ENCODE peak calls at places on chromosome 22, in four cellular contexts. U is prostate gland, X is suprapubic skin, V is HCT116. W is an unnamed sample. For H3K4me1 and H3K9me3, the result is how much of the 10 kb centered on the place peaks cover.

GRCh38 chr22:17095538-17095937 is 10.7 kb downstream of the IL17RA start:
- DNase-seq in U (no peak), X (peak), V (no peak), W (no peak)

GRCh38 chr22:26623984-26624383 is 2.2 kb downstream of the CRYBA4 start:
- DNase-seq in U (no peak), X (no peak), V (no peak), W (no peak)

GRCh38 chr22:36409911-36410756 is 22.4 kb upstream of the MYH9 start:
- DNase-seq in U (peak), X (peak), V (peak), W (peak)

GRCh38 chr22:50531546-50532352 is 1.9 kb upstream of the TYMP start:
- DNase-seq in U (peak), X (peak), V (no peak), W (peak)

GRCh38 chr22:20458530-20459151 is 21.0 kb upstream of the SCARF2 start:
- DNase-seq in U (no peak), X (no peak), V (no peak), W (no peak)

GRCh38 chr22:43393132-43393844 is 18.5 kb upstream of the MPPED1 start:
- DNase-seq in U (no peak), X (no peak), V (no peak), W (no peak)

GRCh38 chr22:40797427-40797826 is 21.7 kb downstream of the SLC25A17 start:
- DNase-seq in U (no peak), X (no peak), V (no peak), W (no peak)

GRCh38 chr22:24436553-24436952 is 9.2 kb downstream of the ADORA2A start:
- DNase-seq in U (no peak), X (no peak), V (no peak), W (no peak)

GRCh38 chr22:35604671-35605457 is 12.3 kb downstream of the MB start:
- DNase-seq in U (no peak), X (no peak), V (no peak), W (no peak)

GRCh38 chr22:48919187-48919590 is 908.5 kb downstream of the BRD1 start:
- DNase-seq in U (no peak), X (no peak), V (no peak), W (no peak)

GRCh38 chr22:36316419-36316818 is 63.5 kb downstream of the APOL1 start:
- DNase-seq in U (no peak), X (no peak), V (no peak), W (no peak)

GRCh38 chr22:20135265-20135664 is 3.7 kb downstream of the ZDHHC8 start:
- DNase-seq in U (no peak), X (no peak), V (no peak), W (no peak)

GRCh38 chr22:48236261-48236660 is 1473.8 kb downstream of the TBC1D22A start:
- DNase-seq in U (no peak), X (no peak), V (no peak), W (no peak)

GRCh38 chr22:48920776-48921241 is 906.9 kb downstream of the BRD1 start:
- DNase-seq in U (no peak), X (no peak), V (no peak), W (no peak)

GRCh38 chr22:36549033-36549432 is 20.1 kb upstream of the EIF3D start:
- DNase-seq in U (no peak), X (no peak), V (no peak), W (no peak)

GRCh38 chr22:26548984-26549383 is 36.7 kb upstream of the TFIP11 start:
- DNase-seq in U (peak), X (no peak), V (no peak), W (no peak)

GRCh38 chr22:30290318-30290678 is 993 bp upstream of the CASTOR1 start:
- DNase-seq in U (peak), X (no peak), V (no peak), W (peak)

GRCh38 chr22:47854226-47854625 is 1091.8 kb downstream of the TBC1D22A start:
- DNase-seq in U (no peak), X (no peak), V (no peak), W (no peak)

DNA sequence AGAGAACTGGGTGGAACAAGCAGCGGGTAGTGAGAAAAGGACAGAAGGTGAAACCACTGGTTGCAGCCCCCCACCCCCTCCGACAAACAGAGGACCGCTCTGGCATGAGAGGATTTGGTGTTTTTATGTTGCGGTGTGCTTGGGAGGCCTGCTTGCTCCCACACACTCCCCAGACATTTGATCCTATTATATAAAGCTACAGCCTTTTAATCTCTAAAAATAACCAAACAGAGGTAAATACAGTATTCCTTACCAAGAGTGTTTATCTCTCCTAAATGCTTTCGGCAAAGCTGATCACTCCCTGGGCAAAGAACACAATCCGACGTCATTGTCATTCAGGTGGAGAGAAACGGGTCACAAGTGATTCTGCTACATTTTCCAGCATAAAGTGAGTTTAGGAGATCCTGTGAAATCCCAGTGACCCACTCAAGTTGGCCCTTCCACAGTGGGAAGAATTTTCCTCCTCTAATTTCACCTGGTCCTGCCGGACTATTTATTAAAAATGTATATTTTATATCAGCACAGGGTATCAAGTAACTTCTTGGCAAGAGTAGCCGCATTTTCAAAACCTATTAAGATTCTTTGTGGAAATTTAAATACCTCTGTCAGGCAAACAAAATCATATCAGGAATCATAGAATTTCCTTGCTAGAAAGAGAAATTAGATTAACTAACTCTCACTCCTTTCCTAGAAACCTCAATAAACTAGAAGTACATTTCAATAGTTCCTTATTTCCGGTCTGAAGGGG is 9.9 kb downstream of the MN1 start:
- DNase-seq in U (no peak), X (no peak), V (no peak), W (no peak)
- H3K4me1 ChIP-seq in U (under half), X (under half), V (under half), W (under half)

GRCh38 chr22:46079861-46080821 is 70.2 kb upstream of the PPARA start:
- DNase-seq in U (peak), X (peak), V (no peak), W (peak)

GRCh38 chr22:46079093-46079860 is 71.0 kb upstream of the PPARA start:
- DNase-seq in U (no peak), X (peak), V (no peak), W (peak)

GRCh38 chr22:46077669-46078099 is 72.6 kb upstream of the PPARA start:
- DNase-seq in U (no peak), X (no peak), V (no peak), W (no peak)

GRCh38 chr22:46076651-46077339 is 73.5 kb upstream of the PPARA start:
- DNase-seq in U (peak), X (peak), V (no peak), W (peak)

DNA sequence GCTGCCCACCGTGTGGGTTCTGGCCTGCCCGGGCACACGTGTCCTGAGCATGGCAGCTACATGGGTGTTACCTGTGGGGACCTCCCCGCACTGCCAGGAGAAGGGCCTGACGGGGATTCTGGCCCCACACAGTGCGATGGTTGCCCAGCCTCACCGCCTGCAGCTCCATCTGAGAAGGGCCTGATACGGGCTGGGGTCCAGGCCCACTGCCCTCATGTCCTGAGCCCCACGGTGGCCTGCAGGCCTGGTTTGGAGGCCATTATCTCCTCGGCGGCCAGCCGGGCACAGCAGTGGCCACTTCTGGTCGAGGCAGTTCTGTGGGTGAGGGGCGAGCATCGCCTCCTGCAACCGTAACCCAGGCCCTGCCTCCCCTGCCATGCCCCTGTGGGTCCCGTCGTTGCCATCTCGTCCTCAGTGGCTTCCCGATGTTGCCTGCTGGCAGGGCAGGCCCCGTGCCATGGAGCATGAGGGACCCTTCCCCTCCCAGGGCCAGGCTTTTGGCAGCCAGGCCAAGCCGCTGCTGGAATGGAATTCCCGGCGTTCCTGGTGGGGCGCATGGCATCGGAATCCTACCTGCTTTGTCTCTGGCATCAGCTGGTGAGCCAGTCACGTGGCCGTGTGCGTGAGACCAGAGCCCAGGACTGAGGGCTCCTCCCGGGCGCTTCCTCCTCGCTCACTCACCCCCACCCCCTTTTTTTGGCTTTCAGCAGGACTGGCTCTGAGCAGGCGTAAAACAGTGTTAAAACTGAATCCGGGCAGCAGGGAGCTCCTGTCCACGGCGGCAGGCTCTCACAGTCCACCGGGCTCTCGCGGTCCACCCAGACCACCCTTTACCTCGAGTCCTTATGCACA is 71.9 kb upstream of the PPARA start:
- DNase-seq in U (peak), X (peak), V (no peak), W (peak)
- TF ChIP-seq POLR2AphosphoS5 in U (peak), X (peak), V (peak), W (no peak)

GRCh38 chr22:39206491-39206890 is 38.3 kb downstream of the PDGFB start:
- DNase-seq in U (no peak), X (peak), V (no peak), W (no peak)
- H3K9me3 ChIP-seq in U (under half), X (under half), V (under half), W (under half)

GRCh38 chr22:45483319-45483718 is 19.4 kb upstream of the FBLN1 start:
- DNase-seq in U (no peak), X (no peak), V (no peak), W (no peak)

GRCh38 chr22:45485271-45485670 is 17.4 kb upstream of the FBLN1 start:
- DNase-seq in U (no peak), X (no peak), V (no peak), W (no peak)

GRCh38 chr22:45482169-45482568 is 20.5 kb upstream of the FBLN1 start:
- DNase-seq in U (no peak), X (no peak), V (no peak), W (no peak)

GRCh38 chr22:45484742-45485141 is 17.9 kb upstream of the FBLN1 start:
- DNase-seq in U (no peak), X (no peak), V (no peak), W (no peak)

DNA sequence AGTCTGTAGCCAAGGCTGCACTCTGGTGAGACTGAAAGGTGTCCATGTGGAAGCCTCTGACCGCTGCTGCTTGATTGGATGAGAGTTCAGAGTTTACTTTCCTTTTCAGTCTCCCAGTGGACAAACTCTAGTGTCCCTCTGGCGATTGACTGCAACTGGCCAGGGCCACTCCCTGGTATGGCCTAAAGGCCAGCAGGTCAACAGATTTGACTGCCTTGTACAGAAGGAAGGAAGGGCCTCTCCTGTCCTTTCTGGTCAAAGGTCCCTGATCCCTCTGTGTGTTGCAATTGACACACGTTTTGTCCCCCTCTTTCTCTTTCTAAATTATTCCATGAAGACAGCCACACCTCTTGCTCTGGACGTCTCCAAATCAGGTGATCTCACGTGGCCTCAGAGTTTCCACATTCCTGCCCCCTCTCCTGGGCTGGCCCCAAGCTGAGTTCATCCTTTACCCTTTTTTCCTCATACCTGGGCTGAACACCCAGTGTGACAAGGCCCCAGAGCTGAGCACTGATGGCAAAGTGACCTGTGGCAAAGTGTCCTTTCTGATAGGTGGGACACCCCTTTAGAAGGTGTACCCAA is 18.7 kb upstream of the FBLN1 start:
- DNase-seq in U (no peak), X (no peak), V (no peak), W (no peak)
- H3K4me1 ChIP-seq in U (under half), X (under half), V (under half), W (under half)

W was measured in breast epithelium.